ENCODE peak calls at places on chromosomes 1 and 21, in nine cellular contexts. E, Q, A, R, W, F, B, O and X are unnamed samples.

GRCh38 chr1:182205378-182206022 is 144.0 kb upstream of the ZNF648 start:
- DNase-seq in E (no peak), Q (no peak), A (no peak), R (no peak), W (no peak), F (no peak), B (peak; percentile 45), O (no peak), X (no peak)

GRCh38 chr1:175314300-175314699 is 121.7 kb upstream of the KIAA0040 start:
- DNase-seq in E (peak; percentile 22), Q (no peak), A (no peak), R (no peak), W (no peak), F (no peak), B (no peak), O (no peak), X (no peak)

GRCh38 chr21:31173881-31174555 is 135.7 kb upstream of the KRTAP19-8 start:
- DNase-seq in E (no peak), Q (no peak), A (no peak), R (no peak), W (no peak), F (no peak), B (no peak), O (peak; percentile 76), X (no peak)

GRCh38 chr1:204127597-204128242 is 24.1 kb downstream of the ETNK2 start:
- DNase-seq in E (peak; percentile 63), Q (peak; percentile 62), A (peak; percentile 97), R (peak; percentile 94), W (peak; percentile 76), F (peak; percentile 82), B (peak; percentile 86), O (peak; percentile 88), X (no peak)

GRCh38 chr1:185050823-185051451 is 5.6 kb downstream of the RNF2 start:
- DNase-seq in E (no peak), Q (no peak), A (no peak), R (no peak), W (no peak), F (no peak), B (no peak), O (no peak), X (no peak)

GRCh38 chr1:236301080-236301957 is 19.6 kb upstream of the ERO1B start:
- DNase-seq in E (no peak), Q (no peak), A (no peak), R (no peak), W (no peak), F (peak; percentile 18), B (no peak), O (no peak), X (no peak)

GRCh38 chr1:224540535-224540934 is 75.6 kb upstream of the CNIH3 start:
- DNase-seq in E (no peak), Q (no peak), A (no peak), R (no peak), W (no peak), F (no peak), B (no peak), O (no peak), X (no peak)

GRCh38 chr1:159993911-159994310 is 37.9 kb downstream of the PIGM start:
- DNase-seq in E (no peak), Q (no peak), A (no peak), R (no peak), W (no peak), F (no peak), B (no peak), O (no peak), X (peak; percentile 14)

GRCh38 chr1:9013824-9014223 is 12.4 kb downstream of the SLC2A7 start:
- DNase-seq in E (no peak), Q (no peak), A (no peak), R (no peak), W (no peak), F (no peak), B (no peak), O (no peak), X (no peak)

GRCh38 chr1:9010781-9011323 is 15.4 kb downstream of the SLC2A7 start:
- DNase-seq in E (peak; percentile 38), Q (no peak), A (no peak), R (no peak), W (no peak), F (no peak), B (no peak), O (no peak), X (no peak)

GRCh38 chr1:9016455-9016854 is 9.8 kb downstream of the SLC2A7 start:
- DNase-seq in E (no peak), Q (no peak), A (no peak), R (no peak), W (no peak), F (no peak), B (no peak), O (no peak), X (no peak)

GRCh38 chr1:9018372-9018771 is 7.9 kb downstream of the SLC2A7 start:
- DNase-seq in E (no peak), Q (no peak), A (no peak), R (no peak), W (no peak), F (no peak), B (no peak), O (no peak), X (no peak)

GRCh38 chr1:9014475-9015375 is 11.5 kb downstream of the SLC2A7 start:
- DNase-seq in E (no peak), Q (no peak), A (no peak), R (no peak), W (no peak), F (no peak), B (no peak), O (no peak), X (no peak)
- H3K9me2 ChIP-seq in E (no peaks in the 10 kb centered on the region), Q (no peaks in the 10 kb centered on the region), A (no peaks in the 10 kb centered on the region), R (no peaks in the 10 kb centered on the region), W (no peaks in the 10 kb centered on the region), F (no peaks in the 10 kb centered on the region), B (no peaks in the 10 kb centered on the region), O (no peaks in the 10 kb centered on the region), X (no peaks in the 10 kb centered on the region)

DNA sequence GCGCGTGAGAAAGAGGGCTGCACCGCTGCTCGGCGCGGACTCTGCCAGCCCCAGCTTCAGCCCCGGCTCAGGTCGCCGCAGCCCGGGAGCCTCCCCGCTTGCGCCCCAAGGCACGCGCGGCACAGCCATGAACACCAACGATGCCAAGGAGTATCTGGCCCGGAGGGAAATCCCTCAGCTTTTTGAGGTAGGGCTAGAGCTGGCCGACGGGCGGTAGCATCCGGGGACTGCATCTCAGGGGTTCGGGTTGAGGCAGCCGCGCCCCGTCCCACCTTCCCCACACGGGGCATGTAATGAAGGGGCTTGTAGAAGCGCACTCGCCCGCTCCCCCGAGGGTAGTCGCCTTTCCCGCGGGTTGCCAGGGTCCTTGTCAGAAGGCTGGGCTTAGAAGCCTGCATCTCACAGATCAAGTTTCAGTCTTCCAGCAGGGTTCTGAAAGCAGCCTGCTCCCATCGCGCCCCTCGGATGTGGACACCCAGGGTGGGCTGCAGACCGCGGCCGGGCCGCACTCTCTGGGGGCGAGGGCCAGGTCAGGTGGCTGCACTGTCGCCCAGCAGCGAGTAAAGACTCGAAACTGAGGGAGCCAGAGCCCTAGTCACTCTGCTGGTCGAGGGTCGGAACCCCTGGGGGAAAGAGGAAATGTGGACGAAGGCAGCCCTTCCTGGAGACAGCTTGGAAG is 507 bp downstream of the AK5 start:
- DNase-seq in E (no peak), Q (no peak), A (peak; percentile 23), R (peak; percentile 70), W (peak; percentile 20), F (peak; percentile 60), B (peak; percentile 5), O (no peak), X (no peak)
- H3K4me3 ChIP-seq in E (no peak overlapping the region), Q (no peak overlapping the region), A (peak overlapping the region; percentile 85), R (peak overlapping the region; percentile 93), W (peak overlapping the region; percentile 67), F (peak overlapping the region; percentile 87), B (peak overlapping the region; percentile 44), O (peak overlapping the region; percentile 63), X (no peak overlapping the region)

GRCh38 chr1:28209700-28210099 is 23.1 kb downstream of the DNAJC8 start:
- DNase-seq in E (no peak), Q (no peak), A (no peak), R (no peak), W (no peak), F (no peak), B (no peak), O (no peak), X (no peak)
- H3K36me3 ChIP-seq in E (peaks cover 94% of the 10 kb centered on the region), Q (peaks cover 25% of the 10 kb centered on the region), A (peaks cover 32% of the 10 kb centered on the region), R (peaks cover 44% of the 10 kb centered on the region), W (no peaks in the 10 kb centered on the region), F (peaks cover 39% of the 10 kb centered on the region), B (no peaks in the 10 kb centered on the region), O (peaks cover 62% of the 10 kb centered on the region), X (peaks cover 31% of the 10 kb centered on the region)

GRCh38 chr1:35386954-35387353 is 118.4 kb downstream of the ZMYM4 start:
- DNase-seq in E (no peak), Q (no peak), A (no peak), R (no peak), W (no peak), F (no peak), B (no peak), O (no peak), X (no peak)

GRCh38 chr1:35390600-35391494 is 122.3 kb downstream of the ZMYM4 start:
- DNase-seq in E (no peak), Q (no peak), A (no peak), R (no peak), W (no peak), F (peak; percentile 72), B (no peak), O (no peak), X (no peak)

DNA sequence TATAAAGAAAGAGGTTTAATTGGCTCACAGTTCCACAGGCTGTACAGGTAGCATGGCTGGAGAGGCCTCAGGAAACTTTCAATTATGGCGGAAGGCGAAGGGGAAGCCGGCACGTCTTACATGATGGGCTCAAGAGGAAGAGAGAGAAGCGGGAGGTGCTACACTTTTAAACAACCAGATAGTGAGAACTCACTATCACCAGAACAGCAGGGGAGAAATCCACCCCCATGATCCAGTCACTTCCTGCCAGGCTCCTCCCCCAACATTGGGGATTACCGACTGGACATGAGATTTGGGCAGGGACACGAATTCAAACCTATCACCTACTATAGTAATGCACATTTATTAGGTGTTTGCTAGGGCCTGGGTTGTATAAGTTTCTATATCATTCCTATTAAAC is 117.8 kb downstream of the ZMYM4 start:
- DNase-seq in E (no peak), Q (no peak), A (no peak), R (no peak), W (no peak), F (peak; percentile 34), B (no peak), O (no peak), X (no peak)
- H3K9me2 ChIP-seq in E (no peaks in the 10 kb centered on the region), Q (no peaks in the 10 kb centered on the region), A (no peaks in the 10 kb centered on the region), R (no peaks in the 10 kb centered on the region), W (no peaks in the 10 kb centered on the region), F (no peaks in the 10 kb centered on the region), B (no peaks in the 10 kb centered on the region), O (no peaks in the 10 kb centered on the region), X (no peaks in the 10 kb centered on the region)